ENCODE peak calls at places on chromosomes 7 and 10, in seven cellular contexts. Z is hepatocyte, V is PC-3, Q is HCT116, I is OCI-LY7, L is GM23248, T is GM23338. N is an unnamed sample.
A peak's percentile ranks its signal among the peaks of the same experiment; 100 is the strongest.

GRCh38 chr10:132942101-132942739 is at the start of gene CFAP46:
- DNase-seq in V (no peak), T (peak; percentile 89), I (no peak), Q (peak; percentile 18), L (peak; percentile 50), Z (peak; percentile 83), N (no peak)

GRCh38 chr7:741850-742249 is 14.8 kb upstream of the PRKAR1B start:
- DNase-seq in T (no peak), Z (no peak), Q (no peak), I (no peak), L (no peak), V (no peak), N (no peak)

GRCh38 chr10:46019170-46019528 is 11.3 kb downstream of the NCOA4 start:
- DNase-seq in L (no peak), Q (no peak), Z (no peak), T (no peak), V (no peak), I (no peak), N (no peak)

GRCh38 chr10:5071411-5072198 is 22.6 kb upstream of the AKR1C3 start:
- DNase-seq in V (peak; percentile 11), I (no peak), L (peak; percentile 86), T (peak; percentile 33), Q (no peak), Z (peak; percentile 85), N (no peak)

GRCh38 chr10:103397191-103397825 is 882 bp downstream of the PDCD11 start:
- DNase-seq in L (peak; percentile 64), Z (no peak), Q (no peak), V (no peak), I (peak; percentile 29), T (no peak), N (no peak)

GRCh38 chr7:74033372-74034311 is 5.7 kb downstream of the ELN start:
- DNase-seq in Z (peak; percentile 49), L (peak; percentile 50), T (no peak), I (no peak), V (no peak), Q (no peak), N (no peak)

GRCh38 chr7:157977717-157978470 is 609.7 kb downstream of the PTPRN2 start:
- DNase-seq in Z (no peak), L (no peak), V (no peak), I (no peak), Q (no peak), T (no peak), N (no peak)

GRCh38 chr10:90937645-90938258 is 16.9 kb upstream of the ANKRD1 start:
- DNase-seq in L (no peak), Z (no peak), I (no peak), Q (no peak), V (no peak), T (no peak), N (no peak)

GRCh38 chr10:115706482-115707076 is 566.4 kb downstream of the GFRA1 start:
- DNase-seq in T (peak; percentile 61), I (peak; percentile 16), Q (peak; percentile 12), Z (peak; percentile 23), L (peak; percentile 56), V (peak; percentile 35), N (peak; percentile 39)

GRCh38 chr10:19245889-19246841 is 197.6 kb downstream of the MALRD1 start:
- DNase-seq in L (no peak), Q (no peak), I (no peak), Z (peak; percentile 8), T (no peak), V (no peak), N (no peak)

GRCh38 chr10:8283986-8284385 is 229.5 kb downstream of the GATA3 start:
- DNase-seq in L (no peak), Z (no peak), I (no peak), V (peak; percentile 19), Q (no peak), T (no peak), N (no peak)

GRCh38 chr10:122618461-122619165 is 58.1 kb downstream of the DMBT1 start:
- DNase-seq in L (no peak), I (no peak), Z (no peak), V (no peak), T (no peak), Q (no peak), N (no peak)

GRCh38 chr7:26454180-26454579 is 162.5 kb downstream of the SNX10 start:
- DNase-seq in L (peak; percentile 42), T (no peak), I (no peak), Z (no peak), Q (no peak), V (peak; percentile 47), N (no peak)

GRCh38 chr10:44385726-44386438 is 985 bp upstream of the CXCL12 start:
- DNase-seq in Z (no peak), L (peak; percentile 28), I (no peak), Q (no peak), V (no peak), T (peak; percentile 43), N (no peak)

GRCh38 chr7:18352339-18353255 is 143.0 kb upstream of the HDAC9 start:
- DNase-seq in V (peak; percentile 83), L (peak; percentile 83), Z (peak; percentile 73), T (peak; percentile 86), I (peak; percentile 66), Q (peak; percentile 35), N (peak; percentile 65)

GRCh38 chr7:50264908-50265307 is 39.6 kb upstream of the IKZF1 start:
- DNase-seq in Z (no peak), L (no peak), I (no peak), V (no peak), T (no peak), Q (no peak), N (no peak)

GRCh38 chr10:100999742-101000601 is at the start of gene LZTS2:
- DNase-seq in L (peak; percentile 76), V (no peak), I (no peak), Q (no peak), T (peak; percentile 62), Z (peak; percentile 64), N (peak; percentile 3)

GRCh38 chr10:14742815-14743214 is 31.9 kb downstream of the FAM107B start:
- DNase-seq in Z (no peak), Q (no peak), I (peak; percentile 73), T (peak; percentile 6), L (no peak), V (no peak), N (no peak)

GRCh38 chr10:16529853-16530252 is 8.2 kb upstream of the C1QL3 start:
- DNase-seq in Q (no peak), Z (no peak), L (no peak), V (no peak), I (no peak), T (no peak), N (no peak)

GRCh38 chr7:32070406-32071360 is at the start of gene PDE1C:
- DNase-seq in T (peak; percentile 63), V (no peak), Q (no peak), Z (peak; percentile 21), L (peak; percentile 60), I (no peak), N (no peak)

GRCh38 chr7:135710417-135711138 is 17.4 kb downstream of the SLC13A4 start:
- DNase-seq in T (peak; percentile 70), Q (no peak), L (peak; percentile 27), V (peak; percentile 6), Z (peak; percentile 16), I (peak; percentile 27), N (no peak)

GRCh38 chr10:84589526-84590205 is 261.3 kb downstream of the CCSER2 start:
- DNase-seq in T (no peak), V (no peak), Z (no peak), I (no peak), Q (no peak), L (no peak), N (no peak)

GRCh38 chr7:48049850-48050249 is 14.5 kb downstream of the C7orf57 start:
- DNase-seq in L (no peak), T (no peak), I (no peak), Q (no peak), Z (no peak), V (no peak), N (no peak)

GRCh38 chr7:48052748-48053147 is 17.4 kb downstream of the C7orf57 start:
- DNase-seq in Z (peak; percentile 43), Q (peak; percentile 60), V (peak; percentile 48), T (no peak), L (peak; percentile 20), I (no peak), N (no peak)

GRCh38 chr7:48046458-48046857 is 11.1 kb downstream of the C7orf57 start:
- DNase-seq in I (no peak), Z (no peak), Q (no peak), L (no peak), V (no peak), T (peak; percentile 10), N (no peak)

GRCh38 chr7:48045205-48045765 is 9.9 kb downstream of the C7orf57 start:
- DNase-seq in Q (no peak), I (no peak), L (no peak), V (no peak), Z (no peak), T (no peak), N (no peak)

GRCh38 chr7:48048113-48048512 is 12.8 kb downstream of the C7orf57 start:
- DNase-seq in I (no peak), Z (no peak), V (peak; percentile 73), T (no peak), Q (peak; percentile 26), L (no peak), N (no peak)
- TF ChIP-seq EZH2phosphoT487 in I (no peak), Z (no peak), V (no peak), T (no peak), Q (no peak), L (no peak), N (no peak)

GRCh38 chr10:65235266-65235665 is 1690.6 kb upstream of the LRRTM3 start:
- DNase-seq in T (no peak), Z (no peak), V (no peak), I (no peak), Q (no peak), L (no peak), N (no peak)
- TF ChIP-seq EZH2phosphoT487 in T (no peak), Z (no peak), V (no peak), I (no peak), Q (no peak), L (no peak), N (no peak)

GRCh38 chr10:11530806-11531205 is 80.6 kb downstream of the USP6NL start:
- DNase-seq in Z (no peak), L (no peak), V (no peak), I (peak; percentile 47), Q (no peak), T (no peak), N (no peak)
- TF ChIP-seq EZH2phosphoT487 in Z (no peak), L (no peak), V (no peak), I (no peak), Q (no peak), T (no peak), N (no peak)

DNA sequence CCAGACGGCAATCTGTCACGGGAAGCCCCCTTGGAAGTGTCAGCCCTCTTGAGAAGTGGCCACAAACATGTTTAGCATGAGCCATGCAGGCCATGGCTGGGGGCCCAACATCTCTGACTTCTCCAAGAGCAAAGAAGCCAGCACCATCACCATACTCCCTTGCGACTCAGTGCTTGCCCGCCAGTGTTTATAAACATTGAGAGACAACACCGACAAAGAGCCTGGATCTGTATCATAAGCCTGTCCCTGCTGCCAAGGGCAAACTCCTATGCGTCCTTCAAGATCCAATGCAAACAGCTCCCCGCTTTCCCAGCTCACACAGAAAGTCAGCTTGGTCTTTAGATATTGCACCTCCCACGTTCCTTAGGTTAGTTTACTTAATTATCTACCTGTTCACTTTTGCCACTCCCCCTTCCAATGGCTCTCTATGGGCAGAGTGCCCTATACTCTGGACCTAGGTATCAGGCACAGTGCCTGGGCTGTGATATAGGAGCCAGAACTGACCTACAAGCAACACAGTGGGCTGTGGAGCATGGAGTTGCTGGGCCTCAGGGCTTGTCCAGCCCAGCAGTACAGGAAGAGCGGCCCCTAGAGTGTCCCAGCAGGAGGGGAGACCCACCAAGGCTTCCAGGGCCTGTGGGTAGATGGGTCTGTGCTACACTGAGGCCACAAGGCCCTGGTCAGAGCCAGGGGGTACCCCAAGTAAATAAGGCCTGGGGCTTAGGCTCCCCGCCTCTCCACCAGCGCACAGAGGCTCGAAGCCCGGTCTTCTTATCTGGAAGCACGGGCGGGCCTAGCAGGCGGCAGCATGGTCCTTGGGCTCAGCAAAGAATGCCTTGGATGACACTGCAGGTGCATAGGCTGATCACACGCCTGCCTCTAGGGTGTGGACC is 37.7 kb downstream of the CAMK2B start:
- DNase-seq in L (no peak), I (no peak), T (no peak), Q (no peak), Z (no peak), V (no peak), N (no peak)
- TF ChIP-seq EZH2phosphoT487 in L (no peak), I (no peak), T (no peak), Q (no peak), Z (no peak), V (no peak), N (no peak)